ENCODE peak calls at places on chromosome 10, in seven cellular contexts. One of them, this sample, is unnamed.

GRCh38 chr10:97065686-97066679 is 119.8 kb downstream of the SLIT1 start:
- DNase-seq in endodermal cell: peak
- DNase-seq in tibial artery: no peak
- DNase-seq in coronary artery: no peak
- DNase-seq in AG10803: no peak
- DNase-seq in GM23248: no peak
- DNase-seq in astrocyte of the spinal cord: no peak
- DNase-seq in this sample: no peak

GRCh38 chr10:15548331-15548730 is 171.4 kb downstream of the ITGA8 start:
- DNase-seq in endodermal cell: no peak
- DNase-seq in tibial artery: no peak
- DNase-seq in coronary artery: no peak
- DNase-seq in AG10803: no peak
- DNase-seq in GM23248: no peak
- DNase-seq in astrocyte of the spinal cord: no peak
- DNase-seq in this sample: no peak

GRCh38 chr10:47094636-47095035 is 183.4 kb downstream of the PTPN20 start:
- DNase-seq in endodermal cell: no peak
- DNase-seq in tibial artery: no peak
- DNase-seq in coronary artery: peak
- DNase-seq in AG10803: no peak
- DNase-seq in GM23248: no peak
- DNase-seq in astrocyte of the spinal cord: no peak
- DNase-seq in this sample: no peak

GRCh38 chr10:86673827-86674581 is 5.7 kb downstream of the LDB3 start:
- DNase-seq in endodermal cell: peak
- DNase-seq in tibial artery: peak
- DNase-seq in coronary artery: peak
- DNase-seq in AG10803: no peak
- DNase-seq in GM23248: no peak
- DNase-seq in astrocyte of the spinal cord: no peak
- DNase-seq in this sample: no peak

GRCh38 chr10:124206616-124207015 is 113.2 kb upstream of the CHST15 start:
- DNase-seq in endodermal cell: no peak
- DNase-seq in tibial artery: no peak
- DNase-seq in coronary artery: no peak
- DNase-seq in AG10803: no peak
- DNase-seq in GM23248: peak
- DNase-seq in astrocyte of the spinal cord: no peak
- DNase-seq in this sample: peak

GRCh38 chr10:92142512-92142911 is 148.4 kb downstream of the CPEB3 start:
- DNase-seq in endodermal cell: no peak
- DNase-seq in tibial artery: no peak
- DNase-seq in coronary artery: no peak
- DNase-seq in AG10803: no peak
- DNase-seq in GM23248: no peak
- DNase-seq in astrocyte of the spinal cord: no peak
- DNase-seq in this sample: no peak

GRCh38 chr10:44873156-44873555 is 38.0 kb upstream of the TMEM72 start:
- DNase-seq in endodermal cell: peak
- DNase-seq in tibial artery: no peak
- DNase-seq in coronary artery: peak
- DNase-seq in AG10803: peak
- DNase-seq in GM23248: peak
- DNase-seq in astrocyte of the spinal cord: no peak
- DNase-seq in this sample: no peak

GRCh38 chr10:80397014-80397413 is 11.3 kb upstream of the PRXL2A start:
- DNase-seq in endodermal cell: no peak
- DNase-seq in tibial artery: no peak
- DNase-seq in coronary artery: no peak
- DNase-seq in AG10803: no peak
- DNase-seq in GM23248: no peak
- DNase-seq in astrocyte of the spinal cord: no peak
- DNase-seq in this sample: no peak

GRCh38 chr10:69655124-69655867 is 25.2 kb downstream of the FAM241B start:
- DNase-seq in endodermal cell: no peak
- DNase-seq in tibial artery: no peak
- DNase-seq in coronary artery: no peak
- DNase-seq in AG10803: no peak
- DNase-seq in GM23248: no peak
- DNase-seq in astrocyte of the spinal cord: no peak
- DNase-seq in this sample: no peak

GRCh38 chr10:43086321-43086942 is 9.6 kb downstream of the RET start:
- DNase-seq in endodermal cell: no peak
- DNase-seq in tibial artery: no peak
- DNase-seq in coronary artery: no peak
- DNase-seq in AG10803: no peak
- DNase-seq in GM23248: no peak
- DNase-seq in astrocyte of the spinal cord: no peak
- DNase-seq in this sample: no peak

GRCh38 chr10:96292971-96293909 is 11.0 kb upstream of the DNTT start:
- DNase-seq in endodermal cell: peak
- DNase-seq in tibial artery: no peak
- DNase-seq in coronary artery: no peak
- DNase-seq in AG10803: peak
- DNase-seq in GM23248: peak
- DNase-seq in astrocyte of the spinal cord: peak
- DNase-seq in this sample: no peak

GRCh38 chr10:129742742-129743550 is 221.1 kb downstream of the EBF3 start:
- DNase-seq in endodermal cell: no peak
- DNase-seq in tibial artery: peak
- DNase-seq in coronary artery: peak
- DNase-seq in AG10803: no peak
- DNase-seq in GM23248: no peak
- DNase-seq in astrocyte of the spinal cord: no peak
- DNase-seq in this sample: no peak

GRCh38 chr10:74977913-74978847 is 133.3 kb upstream of the SAMD8 start:
- DNase-seq in endodermal cell: no peak
- DNase-seq in tibial artery: no peak
- DNase-seq in coronary artery: no peak
- DNase-seq in AG10803: no peak
- DNase-seq in GM23248: no peak
- DNase-seq in astrocyte of the spinal cord: no peak
- DNase-seq in this sample: no peak

GRCh38 chr10:68423522-68423921 is 16.4 kb upstream of the RUFY2 start:
- DNase-seq in endodermal cell: no peak
- DNase-seq in tibial artery: no peak
- DNase-seq in coronary artery: no peak
- DNase-seq in AG10803: no peak
- DNase-seq in GM23248: no peak
- DNase-seq in astrocyte of the spinal cord: no peak
- DNase-seq in this sample: no peak

GRCh38 chr10:81733547-81733946 is 141.4 kb upstream of the NRG3 start:
- DNase-seq in endodermal cell: no peak
- DNase-seq in tibial artery: no peak
- DNase-seq in coronary artery: no peak
- DNase-seq in AG10803: no peak
- DNase-seq in GM23248: no peak
- DNase-seq in astrocyte of the spinal cord: no peak
- DNase-seq in this sample: no peak

GRCh38 chr10:86671419-86671818 is 3.1 kb downstream of the LDB3 start:
- DNase-seq in endodermal cell: no peak
- DNase-seq in tibial artery: no peak
- DNase-seq in coronary artery: no peak
- DNase-seq in AG10803: no peak
- DNase-seq in GM23248: no peak
- DNase-seq in astrocyte of the spinal cord: no peak
- DNase-seq in this sample: no peak

GRCh38 chr10:114642729-114643128 is 15.3 kb downstream of the ABLIM1 start:
- DNase-seq in endodermal cell: no peak
- DNase-seq in tibial artery: no peak
- DNase-seq in coronary artery: no peak
- DNase-seq in AG10803: no peak
- DNase-seq in GM23248: no peak
- DNase-seq in astrocyte of the spinal cord: no peak
- DNase-seq in this sample: no peak

GRCh38 chr10:95831076-95831475 is 75.1 kb downstream of the ENTPD1 start:
- DNase-seq in endodermal cell: no peak
- DNase-seq in tibial artery: no peak
- DNase-seq in coronary artery: no peak
- DNase-seq in AG10803: no peak
- DNase-seq in GM23248: no peak
- DNase-seq in astrocyte of the spinal cord: no peak
- DNase-seq in this sample: no peak

GRCh38 chr10:30188101-30188500 is 128.7 kb upstream of the JCAD start:
- DNase-seq in endodermal cell: no peak
- DNase-seq in tibial artery: no peak
- DNase-seq in coronary artery: no peak
- DNase-seq in AG10803: peak
- DNase-seq in GM23248: peak
- DNase-seq in astrocyte of the spinal cord: no peak
- DNase-seq in this sample: no peak

GRCh38 chr10:96324447-96324846 is 20.2 kb downstream of the DNTT start:
- DNase-seq in endodermal cell: peak
- DNase-seq in tibial artery: no peak
- DNase-seq in coronary artery: no peak
- DNase-seq in AG10803: no peak
- DNase-seq in GM23248: no peak
- DNase-seq in astrocyte of the spinal cord: no peak
- DNase-seq in this sample: no peak

GRCh38 chr10:88598060-88598459 is 11.5 kb downstream of the LIPJ start:
- DNase-seq in endodermal cell: no peak
- DNase-seq in tibial artery: no peak
- DNase-seq in coronary artery: no peak
- DNase-seq in AG10803: no peak
- DNase-seq in GM23248: no peak
- DNase-seq in astrocyte of the spinal cord: no peak
- DNase-seq in this sample: no peak

GRCh38 chr10:103776878-103777591 is 78.3 kb downstream of the SH3PXD2A start:
- DNase-seq in endodermal cell: no peak
- DNase-seq in tibial artery: peak
- DNase-seq in coronary artery: peak
- DNase-seq in AG10803: peak
- DNase-seq in GM23248: no peak
- DNase-seq in astrocyte of the spinal cord: no peak
- DNase-seq in this sample: peak

GRCh38 chr10:34967411-34967880 is 122.7 kb downstream of the CUL2 start:
- DNase-seq in endodermal cell: no peak
- DNase-seq in tibial artery: no peak
- DNase-seq in coronary artery: no peak
- DNase-seq in AG10803: peak
- DNase-seq in GM23248: peak
- DNase-seq in astrocyte of the spinal cord: peak
- DNase-seq in this sample: peak

DNA sequence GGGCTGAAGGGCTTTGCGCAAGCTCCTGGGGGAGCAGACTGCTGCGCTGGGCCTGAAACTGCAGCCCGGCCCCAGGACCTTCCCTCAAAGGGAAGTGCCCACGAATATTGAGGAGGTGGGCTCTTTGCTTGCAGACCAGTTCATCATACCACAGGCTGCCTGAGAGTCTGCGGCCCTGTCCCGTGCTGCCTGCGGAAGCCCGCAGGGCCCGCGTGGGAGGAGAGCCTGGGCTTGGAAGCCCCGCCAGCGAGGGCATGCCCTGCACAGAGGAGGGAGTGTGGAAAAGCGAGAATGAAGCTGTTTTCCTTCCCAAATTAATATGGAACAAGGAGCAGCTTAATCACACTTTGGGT is 83.6 kb upstream of the MKI67 start:
- DNase-seq in endodermal cell: no peak
- DNase-seq in tibial artery: no peak
- DNase-seq in coronary artery: no peak
- DNase-seq in AG10803: no peak
- DNase-seq in GM23248: no peak
- DNase-seq in astrocyte of the spinal cord: no peak
- DNase-seq in this sample: no peak
- H3K4me3 ChIP-seq in endodermal cell: no peak
- H3K4me3 ChIP-seq in tibial artery: peak
- H3K4me3 ChIP-seq in coronary artery: peak
- H3K4me3 ChIP-seq in AG10803: peak
- H3K4me3 ChIP-seq in GM23248: no peak
- H3K4me3 ChIP-seq in astrocyte of the spinal cord: no peak
- H3K4me3 ChIP-seq in this sample: peak

DNA sequence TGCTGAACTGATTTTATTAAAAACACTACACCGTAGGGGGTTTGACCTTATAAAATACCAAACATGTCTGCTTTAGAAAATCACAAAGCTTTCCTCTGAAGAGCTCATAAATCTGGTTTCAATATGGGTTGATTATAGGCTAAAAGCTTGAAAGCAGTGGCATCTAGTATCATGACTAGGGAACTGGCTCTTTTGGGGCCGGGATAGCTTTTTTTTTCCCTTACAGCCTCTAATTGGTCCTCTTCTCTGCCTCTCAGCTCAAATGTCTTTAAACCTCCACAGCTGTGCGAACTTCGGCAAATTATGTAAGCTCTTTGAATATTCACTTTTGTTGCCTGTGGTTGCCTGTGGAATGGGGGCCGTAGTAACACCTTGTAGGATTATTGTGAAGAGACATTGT is 8.4 kb downstream of the BAMBI start:
- DNase-seq in endodermal cell: no peak
- DNase-seq in tibial artery: no peak
- DNase-seq in coronary artery: no peak
- DNase-seq in AG10803: no peak
- DNase-seq in GM23248: no peak
- DNase-seq in astrocyte of the spinal cord: no peak
- DNase-seq in this sample: no peak
- H3K4me3 ChIP-seq in endodermal cell: peak
- H3K4me3 ChIP-seq in tibial artery: no peak
- H3K4me3 ChIP-seq in coronary artery: no peak
- H3K4me3 ChIP-seq in AG10803: no peak
- H3K4me3 ChIP-seq in GM23248: no peak
- H3K4me3 ChIP-seq in astrocyte of the spinal cord: no peak
- H3K4me3 ChIP-seq in this sample: no peak

GRCh38 chr10:24115403-24115802 is 93.5 kb upstream of the KIAA1217 start:
- DNase-seq in endodermal cell: no peak
- DNase-seq in tibial artery: no peak
- DNase-seq in coronary artery: no peak
- DNase-seq in AG10803: no peak
- DNase-seq in GM23248: peak
- DNase-seq in astrocyte of the spinal cord: no peak
- DNase-seq in this sample: no peak

GRCh38 chr10:24120651-24121050 is 88.3 kb upstream of the KIAA1217 start:
- DNase-seq in endodermal cell: no peak
- DNase-seq in tibial artery: no peak
- DNase-seq in coronary artery: no peak
- DNase-seq in AG10803: no peak
- DNase-seq in GM23248: no peak
- DNase-seq in astrocyte of the spinal cord: no peak
- DNase-seq in this sample: no peak

GRCh38 chr10:24114561-24114960 is 94.4 kb upstream of the KIAA1217 start:
- DNase-seq in endodermal cell: no peak
- DNase-seq in tibial artery: no peak
- DNase-seq in coronary artery: no peak
- DNase-seq in AG10803: peak
- DNase-seq in GM23248: no peak
- DNase-seq in astrocyte of the spinal cord: no peak
- DNase-seq in this sample: no peak

GRCh38 chr10:24119919-24120318 is 89.0 kb upstream of the KIAA1217 start:
- DNase-seq in endodermal cell: no peak
- DNase-seq in tibial artery: no peak
- DNase-seq in coronary artery: no peak
- DNase-seq in AG10803: no peak
- DNase-seq in GM23248: no peak
- DNase-seq in astrocyte of the spinal cord: no peak
- DNase-seq in this sample: no peak

GRCh38 chr10:24118246-24118645 is 90.7 kb upstream of the KIAA1217 start:
- DNase-seq in endodermal cell: peak
- DNase-seq in tibial artery: no peak
- DNase-seq in coronary artery: no peak
- DNase-seq in AG10803: no peak
- DNase-seq in GM23248: no peak
- DNase-seq in astrocyte of the spinal cord: no peak
- DNase-seq in this sample: no peak
- H3K4me3 ChIP-seq in endodermal cell: no peak
- H3K4me3 ChIP-seq in tibial artery: no peak
- H3K4me3 ChIP-seq in coronary artery: peak
- H3K4me3 ChIP-seq in AG10803: no peak
- H3K4me3 ChIP-seq in GM23248: no peak
- H3K4me3 ChIP-seq in astrocyte of the spinal cord: no peak
- H3K4me3 ChIP-seq in this sample: no peak

GRCh38 chr10:71968553-71969474 is 4.6 kb downstream of the CHST3 start:
- DNase-seq in endodermal cell: no peak
- DNase-seq in tibial artery: no peak
- DNase-seq in coronary artery: no peak
- DNase-seq in AG10803: no peak
- DNase-seq in GM23248: peak
- DNase-seq in astrocyte of the spinal cord: no peak
- DNase-seq in this sample: no peak
- H3K4me3 ChIP-seq in endodermal cell: no peak
- H3K4me3 ChIP-seq in tibial artery: no peak
- H3K4me3 ChIP-seq in coronary artery: no peak
- H3K4me3 ChIP-seq in AG10803: no peak
- H3K4me3 ChIP-seq in GM23248: peak
- H3K4me3 ChIP-seq in astrocyte of the spinal cord: no peak
- H3K4me3 ChIP-seq in this sample: no peak

This sample was measured in MG63.